ENCODE peak calls at places on chromosomes 3 and 15, in four cellular contexts. P, M, L and V are unnamed samples. For H3K4me1, the result is how much of the 10 kb centered on the place peaks cover.

GRCh38 chr15:99074446-99074845 is 30.4 kb upstream of the SYNM start:
- DNase-seq in P (no peak), M (no peak), L (no peak), V (no peak)

GRCh38 chr3:30421261-30421660 is 185.1 kb upstream of the TGFBR2 start:
- DNase-seq in P (no peak), M (no peak), L (no peak), V (no peak)

GRCh38 chr15:96428742-96429141 is 98.2 kb downstream of the NR2F2 start:
- DNase-seq in P (peak), M (peak), L (peak), V (no peak)

GRCh38 chr3:11600501-11601282 is 43.0 kb downstream of the VGLL4 start:
- DNase-seq in P (peak), M (peak), L (peak), V (peak)

GRCh38 chr3:149067792-149068352 is 18.5 kb downstream of the HLTF start:
- DNase-seq in P (no peak), M (no peak), L (no peak), V (no peak)

GRCh38 chr15:86002444-86002843 is 77.2 kb upstream of the AGBL1 start:
- DNase-seq in P (no peak), M (no peak), L (no peak), V (no peak)

GRCh38 chr3:119557874-119558264 is 1.5 kb downstream of the CD80 start:
- DNase-seq in P (no peak), M (no peak), L (no peak), V (no peak)

GRCh38 chr15:66269326-66270090 is 16.0 kb upstream of the MEGF11 start:
- DNase-seq in P (peak), M (no peak), L (peak), V (peak)

GRCh38 chr15:59838900-59839299 is 149.8 kb upstream of the BNIP2 start:
- DNase-seq in P (no peak), M (no peak), L (no peak), V (no peak)

GRCh38 chr3:129445472-129445871 is 5.4 kb downstream of the IFT122 start:
- DNase-seq in P (no peak), M (no peak), L (no peak), V (peak)

DNA sequence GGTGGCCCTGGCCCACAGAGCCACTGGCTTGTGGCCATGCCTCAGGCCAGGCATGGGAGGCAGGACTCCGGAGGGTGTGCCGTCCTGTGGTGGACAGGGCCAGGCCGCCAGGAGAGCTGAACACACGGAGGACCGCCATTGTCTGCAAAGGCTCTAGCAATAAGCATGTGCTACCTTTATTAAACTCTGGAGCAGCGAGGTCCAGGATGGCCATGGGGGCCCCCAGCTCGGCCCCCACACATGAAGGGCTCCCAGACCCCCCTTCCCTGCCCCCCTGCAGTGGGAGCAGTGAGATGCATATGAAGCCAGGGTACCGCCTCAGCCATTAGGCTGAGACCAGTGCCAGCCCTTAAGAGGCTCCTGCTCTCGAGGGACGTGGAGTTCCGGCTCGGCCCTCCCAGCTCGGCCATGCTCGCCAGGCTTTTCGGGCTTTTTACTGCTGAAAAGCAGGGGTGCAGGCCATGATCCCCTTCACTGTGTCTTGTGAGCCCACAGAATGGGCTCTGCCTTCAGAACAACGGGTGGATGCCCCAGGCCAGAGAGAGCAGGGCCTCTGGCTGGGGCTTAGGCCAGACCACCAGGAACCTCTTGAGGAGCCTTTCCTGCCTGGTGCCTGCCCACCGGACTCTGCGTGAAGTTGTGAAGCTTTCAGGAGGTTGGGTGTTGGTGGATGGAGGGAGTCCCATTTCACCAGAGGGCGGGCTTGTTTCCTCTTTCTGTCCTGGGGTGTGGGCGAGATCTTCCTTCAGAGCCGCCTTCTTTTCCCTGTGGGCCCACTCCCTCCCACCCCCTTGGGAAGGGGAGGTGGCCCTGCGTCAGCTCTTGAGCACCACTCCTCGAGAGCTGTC is 2.6 kb downstream of the AMIGO3 start:
- DNase-seq in P (peak), M (no peak), L (peak), V (no peak)
- H3K4me1 ChIP-seq in P (under half), M (under half), L (under half), V (under half)

DNA sequence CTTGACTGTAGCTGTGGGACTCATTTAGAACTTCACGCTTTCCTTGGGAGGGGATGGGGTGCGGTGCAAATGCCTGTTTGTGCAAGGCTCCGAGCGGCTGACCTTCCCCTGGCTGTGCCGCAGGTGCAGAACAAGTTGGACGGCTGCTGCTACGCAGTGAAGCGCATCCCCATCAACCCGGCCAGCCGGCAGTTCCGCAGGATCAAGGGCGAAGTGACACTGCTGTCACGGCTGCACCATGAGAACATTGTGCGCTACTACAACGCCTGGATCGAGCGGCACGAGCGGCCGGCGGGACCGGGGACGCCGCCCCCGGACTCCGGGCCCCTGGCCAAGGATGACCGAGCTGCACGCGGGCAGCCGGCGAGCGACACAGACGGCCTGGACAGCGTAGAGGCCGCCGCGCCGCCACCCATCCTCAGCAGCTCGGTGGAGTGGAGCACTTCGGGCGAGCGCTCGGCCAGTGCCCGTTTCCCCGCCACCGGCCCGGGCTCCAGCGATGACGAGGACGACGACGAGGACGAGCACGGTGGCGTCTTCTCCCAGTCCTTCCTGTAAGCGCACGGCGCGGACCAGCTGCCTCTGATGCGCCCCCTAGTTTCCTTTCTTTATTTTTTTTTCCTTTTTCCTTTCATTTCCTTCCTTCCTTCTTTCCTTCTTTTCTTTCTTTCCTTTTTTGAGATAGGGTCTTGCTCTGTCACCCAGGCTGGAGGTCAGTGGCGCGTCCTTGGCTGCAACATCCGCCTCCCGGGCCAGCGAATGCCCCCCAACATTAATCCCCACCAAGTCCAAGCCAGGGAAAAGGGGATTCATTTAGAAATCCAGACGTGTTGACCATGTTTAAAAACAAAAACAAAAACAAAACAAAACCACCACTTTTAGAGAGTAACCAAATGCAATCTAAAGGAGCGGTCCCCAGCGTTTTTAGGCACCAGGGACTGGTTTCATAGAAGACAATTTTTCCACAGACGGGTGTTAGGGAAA is 42.7 kb downstream of the EIF2AK4 start:
- DNase-seq in P (peak), M (peak), L (peak), V (peak)
- H3K27ac ChIP-seq in P (peak), M (peak), L (peak), V (peak)

GRCh38 chr15:64151727-64152506 is at the start of gene SNX22:
- DNase-seq in P (no peak), M (no peak), L (peak), V (no peak)

GRCh38 chr15:64153480-64154367 is 2.2 kb downstream of the SNX22 start:
- DNase-seq in P (peak), M (peak), L (peak), V (peak)

GRCh38 chr15:64150236-64150578 is 1.3 kb upstream of the SNX22 start:
- DNase-seq in P (no peak), M (no peak), L (no peak), V (no peak)

GRCh38 chr15:64149424-64150235 is 1.9 kb upstream of the SNX22 start:
- DNase-seq in P (no peak), M (no peak), L (no peak), V (peak)

GRCh38 chr15:64152507-64153387 is 1.2 kb downstream of the SNX22 start:
- DNase-seq in P (no peak), M (no peak), L (no peak), V (no peak)
- H3K4me1 ChIP-seq in P (under half), M (under half), L (under half), V (under half)

GRCh38 chr3:141242722-141243092 is 11.1 kb downstream of the PXYLP1 start:
- DNase-seq in P (no peak), M (no peak), L (no peak), V (no peak)

GRCh38 chr3:141241248-141242034 is 9.8 kb downstream of the PXYLP1 start:
- DNase-seq in P (no peak), M (peak), L (no peak), V (no peak)

GRCh38 chr3:141242035-141242721 is 10.6 kb downstream of the PXYLP1 start:
- DNase-seq in P (no peak), M (peak), L (no peak), V (no peak)

GRCh38 chr3:141240290-141241247 is 8.9 kb downstream of the PXYLP1 start:
- DNase-seq in P (no peak), M (no peak), L (no peak), V (no peak)

GRCh38 chr3:141243295-141243707 is 11.7 kb downstream of the PXYLP1 start:
- DNase-seq in P (no peak), M (no peak), L (no peak), V (no peak)
- H3K27ac ChIP-seq in P (no peak), M (peak), L (no peak), V (no peak)

DNA sequence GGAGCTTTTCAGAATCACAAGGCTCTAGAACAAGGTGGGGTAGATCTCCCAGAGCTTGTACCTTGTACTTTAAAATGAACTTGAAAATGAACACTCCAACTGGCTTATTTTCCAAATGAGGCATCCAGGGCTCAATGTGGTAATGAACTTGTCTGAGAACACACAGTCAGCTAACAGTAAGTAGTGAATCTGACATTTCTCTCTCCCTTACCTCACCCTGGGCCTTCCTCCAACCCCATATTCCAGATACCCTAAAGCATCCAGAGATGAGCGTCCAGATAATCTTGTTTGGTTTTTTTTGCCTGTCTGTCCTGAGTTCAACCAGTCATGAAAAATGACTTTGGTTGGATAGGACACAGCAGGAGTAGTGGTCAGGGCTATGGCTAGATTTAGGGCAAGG is 81.7 kb upstream of the THBS1 start:
- DNase-seq in P (no peak), M (no peak), L (no peak), V (no peak)
- H3K4me1 ChIP-seq in P (under half), M (under half), L (under half), V (under half)